ENCODE peak calls at places on chromosome 6, in ten cellular contexts. L is skeletal muscle cell, F is substantia nigra, R is NCI-H1417, G is GM12865, D is neuronal stem cell, U is mucosa of gallbladder, C is SW 1271, S is ELR, I is HTR-8/SVneo. P is an unnamed sample.

GRCh38 chr6:45619994-45620471 is 242.3 kb upstream of the SUPT3H start:
- DNase-seq in L (no peak), F (no peak), R (no peak), G (peak; percentile 44), D (no peak), U (no peak), C (no peak), S (peak; percentile 63), I (no peak), P (no peak)

GRCh38 chr6:44004625-44005506 is 122.4 kb downstream of the MRPL14 start:
- DNase-seq in L (no peak), F (peak; percentile 21), R (no peak), G (peak; percentile 48), D (no peak), U (no peak), C (no peak), S (peak; percentile 55), I (no peak), P (no peak)

GRCh38 chr6:37493047-37493995 is 6.4 kb downstream of the CCDC167 start:
- DNase-seq in L (no peak), F (no peak), R (peak; percentile 74), G (no peak), D (no peak), U (no peak), C (no peak), S (no peak), I (no peak), P (no peak)

GRCh38 chr6:152225231-152225934 is 411.8 kb downstream of the SYNE1 start:
- DNase-seq in L (no peak), F (no peak), R (no peak), G (no peak), D (no peak), U (no peak), C (no peak), S (no peak), I (no peak), P (no peak)

GRCh38 chr6:149075616-149076354 is 241.7 kb upstream of the TAB2 start:
- DNase-seq in L (no peak), F (no peak), R (peak; percentile 17), G (no peak), D (no peak), U (no peak), C (no peak), S (peak; percentile 36), I (no peak), P (no peak)

GRCh38 chr6:43478008-43478372 is 620 bp downstream of the TJAP1 start:
- DNase-seq in L (no peak), F (no peak), R (no peak), G (no peak), D (no peak), U (no peak), C (no peak), S (no peak), I (no peak), P (no peak)

GRCh38 chr6:106547053-106547414 is 82.3 kb downstream of the RTN4IP1 start:
- DNase-seq in L (no peak), F (no peak), R (no peak), G (no peak), D (no peak), U (no peak), C (no peak), S (no peak), I (no peak), P (no peak)

GRCh38 chr6:5556011-5556410 is 294.7 kb downstream of the FARS2 start:
- DNase-seq in L (no peak), F (no peak), R (no peak), G (no peak), D (no peak), U (no peak), C (no peak), S (no peak), I (no peak), P (no peak)

GRCh38 chr6:83417880-83418663 is 12.8 kb downstream of the ME1 start:
- DNase-seq in L (peak; percentile 36), F (no peak), R (no peak), G (peak; percentile 51), D (peak; percentile 9), U (no peak), C (no peak), S (peak; percentile 71), I (peak; percentile 32), P (no peak)

GRCh38 chr6:27188885-27189418 is 58.5 kb upstream of the PRSS16 start:
- DNase-seq in L (peak; percentile 40), F (peak; percentile 24), R (peak; percentile 65), G (peak; percentile 87), D (peak; percentile 77), U (peak; percentile 65), C (peak; percentile 11), S (peak; percentile 89), I (peak; percentile 46), P (no peak)

GRCh38 chr6:55448446-55448845 is 121.2 kb downstream of the GFRAL start:
- DNase-seq in L (no peak), F (no peak), R (no peak), G (no peak), D (no peak), U (no peak), C (no peak), S (peak; percentile 44), I (no peak), P (no peak)

GRCh38 chr6:14100098-14100497 is 17.5 kb upstream of the CD83 start:
- DNase-seq in L (no peak), F (no peak), R (no peak), G (no peak), D (no peak), U (no peak), C (no peak), S (no peak), I (no peak), P (no peak)

GRCh38 chr6:14881399-14881798 is 364.5 kb upstream of the JARID2 start:
- DNase-seq in L (peak; percentile 61), F (no peak), R (no peak), G (no peak), D (no peak), U (no peak), C (no peak), S (peak; percentile 90), I (peak; percentile 37), P (no peak)

GRCh38 chr6:39599996-39600395 is 125.2 kb downstream of the KIF6 start:
- DNase-seq in L (no peak), F (no peak), R (no peak), G (no peak), D (no peak), U (no peak), C (no peak), S (no peak), I (no peak), P (no peak)

GRCh38 chr6:93523365-93523764 is 104.0 kb upstream of the EPHA7 start:
- DNase-seq in L (no peak), F (no peak), R (no peak), G (no peak), D (no peak), U (no peak), C (no peak), S (no peak), I (no peak), P (no peak)

GRCh38 chr6:35468181-35468979 is at the start of gene RPL10A:
- DNase-seq in L (peak; percentile 84), F (peak; percentile 95), R (peak; percentile 97), G (peak; percentile 99), D (peak; percentile 96), U (peak; percentile 99), C (peak; percentile 84), S (peak; percentile 98), I (peak; percentile 97), P (no peak)

GRCh38 chr6:35477551-35478179 is 9.5 kb downstream of the RPL10A start:
- DNase-seq in L (no peak), F (no peak), R (peak; percentile 89), G (no peak), D (no peak), U (no peak), C (no peak), S (no peak), I (no peak), P (no peak)

GRCh38 chr6:129750390-129750789 is 40.4 kb upstream of the ARHGAP18 start:
- DNase-seq in L (no peak), F (no peak), R (no peak), G (no peak), D (no peak), U (no peak), C (no peak), S (peak; percentile 36), I (no peak), P (no peak)

GRCh38 chr6:33080127-33081089 is 4.6 kb downstream of the HLA-DPB1 start:
- DNase-seq in L (peak; percentile 44), F (peak; percentile 63), R (no peak), G (no peak), D (peak; percentile 65), U (peak; percentile 38), C (no peak), S (peak; percentile 68), I (peak; percentile 52), P (peak; percentile 77)

GRCh38 chr6:161917645-161918044 is 643.8 kb upstream of the AGPAT4 start:
- DNase-seq in L (no peak), F (no peak), R (no peak), G (no peak), D (no peak), U (no peak), C (no peak), S (peak; percentile 48), I (peak; percentile 8), P (no peak)

GRCh38 chr6:156791261-156791850 is 14.2 kb downstream of the ARID1B start:
- DNase-seq in L (no peak), F (no peak), R (peak; percentile 96), G (peak; percentile 84), D (peak; percentile 24), U (no peak), C (no peak), S (no peak), I (no peak), P (peak; percentile 35)

P was measured in iPS DF 19.7.